ENCODE peak calls at places on chromosomes 3 and 15, in eight cellular contexts. N is heart left ventricle; Q is thoracic aorta; G is lower lobe of right lung; U is CD8-positive, alpha-beta memory T cell; D is thyroid gland; X is neural progenitor cell; R is fibroblast of lung. H is an unnamed sample.

GRCh38 chr15:89776274-89777072 is at the start of gene MESP2:
- DNase-seq in U (no peak), G (peak; percentile 89), R (peak; percentile 69), Q (peak; percentile 23), D (peak; percentile 88), X (peak; percentile 96), N (peak; percentile 91), H (peak; percentile 89)

GRCh38 chr3:42589382-42590109 is 1.1 kb upstream of the SS18L2 start:
- DNase-seq in X (peak; percentile 7), D (no peak), N (no peak), U (no peak), G (no peak), Q (no peak), R (no peak), H (no peak)

GRCh38 chr3:196108075-196108743 is 26.3 kb upstream of the TFRC start:
- DNase-seq in G (no peak), N (no peak), X (peak; percentile 20), R (no peak), Q (no peak), U (no peak), D (no peak), H (peak; percentile 14)

GRCh38 chr3:27095588-27096222 is 273.5 kb downstream of the NEK10 start:
- DNase-seq in G (no peak), U (no peak), D (no peak), Q (no peak), R (no peak), N (no peak), X (no peak), H (no peak)

GRCh38 chr3:145094355-145094941 is 1066.5 kb downstream of the PLOD2 start:
- DNase-seq in D (no peak), Q (no peak), G (no peak), U (no peak), X (peak; percentile 48), N (no peak), R (peak; percentile 72), H (peak; percentile 87)

GRCh38 chr15:51163843-51164242 is 69.1 kb upstream of the TNFAIP8L3 start:
- DNase-seq in Q (no peak), D (no peak), G (no peak), X (no peak), R (no peak), U (no peak), N (no peak), H (no peak)

GRCh38 chr3:156633335-156633734 is 41.1 kb upstream of the TIPARP start:
- DNase-seq in X (no peak), G (peak; percentile 70), R (peak; percentile 96), D (peak; percentile 80), Q (peak; percentile 15), N (peak; percentile 61), U (no peak), H (peak; percentile 86)

GRCh38 chr3:150736903-150737832 is 25.8 kb downstream of the SIAH2 start:
- DNase-seq in U (no peak), Q (no peak), R (no peak), X (no peak), D (no peak), N (no peak), G (no peak), H (peak; percentile 55)

GRCh38 chr3:80087769-80088168 is 320.0 kb upstream of the ROBO1 start:
- DNase-seq in R (peak; percentile 74), D (no peak), G (no peak), U (no peak), N (no peak), X (no peak), Q (no peak), H (peak; percentile 61)

GRCh38 chr3:150697646-150698045 is 6.1 kb downstream of the ERICH6 start:
- DNase-seq in D (no peak), R (peak; percentile 54), N (no peak), Q (no peak), U (no peak), X (no peak), G (no peak), H (no peak)

GRCh38 chr3:176796371-176796770 is 400.9 kb downstream of the TBL1XR1 start:
- DNase-seq in Q (no peak), G (no peak), U (no peak), N (no peak), D (no peak), X (no peak), R (peak; percentile 79), H (peak; percentile 21)

GRCh38 chr3:2765002-2765579 is 345.1 kb downstream of the IL5RA start:
- DNase-seq in R (no peak), D (no peak), X (peak; percentile 42), G (no peak), N (no peak), U (no peak), Q (no peak), H (peak; percentile 65)

GRCh38 chr3:60774617-60775016 is 476.6 kb downstream of the FHIT start:
- DNase-seq in Q (no peak), X (no peak), N (no peak), R (no peak), G (no peak), U (no peak), D (no peak), H (no peak)

GRCh38 chr15:80556694-80557367 is 138.3 kb upstream of the ABHD17C start:
- DNase-seq in D (peak; percentile 85), Q (no peak), R (peak; percentile 54), U (no peak), X (no peak), N (no peak), G (peak; percentile 64), H (peak; percentile 33)

GRCh38 chr15:71104636-71105035 is 10.6 kb upstream of the THSD4 start:
- DNase-seq in G (no peak), R (no peak), D (no peak), U (no peak), X (no peak), N (no peak), Q (no peak), H (no peak)

GRCh38 chr3:105429034-105429762 is 62.5 kb downstream of the ALCAM start:
- DNase-seq in Q (no peak), R (no peak), D (no peak), X (no peak), G (no peak), U (no peak), N (no peak), H (no peak)

DNA sequence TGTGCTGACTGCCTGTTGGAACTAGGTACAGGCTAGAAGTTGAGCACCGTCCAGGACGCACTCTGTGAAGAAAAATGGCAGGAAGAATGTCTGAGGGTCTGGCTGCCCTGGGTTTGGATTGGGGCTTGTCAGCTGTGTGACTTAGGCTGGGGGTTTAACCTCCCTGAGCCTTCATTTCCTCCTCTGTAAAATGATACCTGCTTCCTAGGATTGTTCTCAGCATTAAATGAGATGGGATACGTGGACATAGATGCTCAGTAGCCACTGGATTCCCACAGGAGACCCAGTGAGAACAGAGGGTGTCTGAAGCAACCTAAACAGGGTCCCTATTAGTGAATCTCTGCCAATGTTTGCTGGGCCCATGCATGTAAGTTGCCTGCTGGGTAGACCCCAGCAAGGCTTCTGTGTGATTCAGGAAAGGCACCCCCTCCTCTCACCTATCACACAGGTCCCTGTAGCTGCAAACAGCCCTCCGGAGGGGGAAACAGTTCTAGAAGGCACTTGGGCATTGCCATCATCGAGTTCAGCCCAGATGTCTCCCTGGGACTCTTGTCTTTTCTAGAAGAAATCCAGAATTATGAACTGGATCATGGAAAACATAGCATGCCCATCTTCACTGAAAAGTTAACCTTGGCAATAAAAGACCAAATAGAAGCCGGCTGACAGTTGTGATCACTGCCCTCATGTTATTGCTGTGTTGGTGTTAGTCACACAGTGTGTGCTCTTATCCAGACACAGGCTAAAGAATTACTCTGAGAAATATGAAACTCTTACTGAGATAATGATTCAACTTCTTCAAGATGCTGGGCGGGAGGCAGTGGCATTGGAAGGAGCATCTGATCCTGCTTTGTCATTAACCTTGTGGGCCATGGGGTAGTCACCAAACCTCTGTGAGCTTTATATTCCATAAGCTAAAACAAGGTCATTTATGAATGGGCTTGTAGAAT is 64.5 kb downstream of the SMAD6 start:
- DNase-seq in U (no peak), R (peak; percentile 78), N (no peak), X (no peak), Q (no peak), D (no peak), G (no peak), H (no peak)
- H3K27ac ChIP-seq in U (no peak overlapping the region), R (no peak overlapping the region), N (peak overlapping the region; percentile 62), X (no peak overlapping the region), Q (peak overlapping the region; percentile 59), D (peak overlapping the region; percentile 89), G (peak overlapping the region; percentile 87), H (peak overlapping the region; percentile 87)

DNA sequence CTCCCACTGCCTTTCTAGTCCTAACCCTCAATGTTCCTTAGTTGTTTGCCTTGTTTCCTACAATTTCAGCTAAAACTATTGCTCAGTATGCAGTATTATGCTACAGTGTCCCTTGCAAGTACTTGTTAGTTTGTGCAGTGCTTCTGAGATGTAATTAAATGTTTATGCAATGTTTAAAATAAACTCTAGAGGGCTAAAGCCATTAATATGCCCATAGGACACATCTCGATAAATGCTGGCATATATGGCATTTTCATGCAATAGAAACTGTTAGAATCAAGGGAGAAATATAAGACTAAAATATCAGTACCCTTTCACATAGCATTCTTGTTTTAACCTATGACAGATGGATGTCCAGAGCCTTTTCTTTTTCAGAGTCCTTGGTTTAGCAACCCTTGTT is 59.8 kb upstream of the ACKR4 start:
- DNase-seq in Q (no peak), U (no peak), X (no peak), G (no peak), D (no peak), R (no peak), N (no peak), H (no peak)
- H3K36me3 ChIP-seq in Q (peaks cover 13% of the 10 kb centered on the region), U (no peaks in the 10 kb centered on the region), X (no peaks in the 10 kb centered on the region), G (peaks cover 78% of the 10 kb centered on the region), D (peaks cover 3% of the 10 kb centered on the region), R (peaks cover 4% of the 10 kb centered on the region), N (no peaks in the 10 kb centered on the region), H (peaks cover 45% of the 10 kb centered on the region)

DNA sequence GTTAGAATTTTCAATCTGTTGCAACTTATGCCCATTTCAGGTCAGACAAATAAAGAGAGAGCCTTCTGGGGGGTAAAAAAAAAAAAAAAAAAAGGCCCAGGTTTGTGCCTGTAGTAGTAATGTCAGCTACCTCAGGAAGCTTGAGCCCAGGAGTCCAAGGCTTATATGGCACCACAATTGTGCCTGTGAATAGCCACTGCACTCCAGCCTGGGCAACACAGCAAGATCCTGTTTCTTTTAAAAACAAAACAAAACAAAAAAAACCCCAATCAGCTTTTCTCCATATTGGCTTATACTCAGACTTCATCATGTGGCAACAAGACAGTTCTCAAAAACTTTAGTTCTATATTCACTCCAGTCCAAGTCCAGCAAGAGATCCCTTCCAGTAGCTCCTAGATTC is 8.4 kb upstream of the LRRFIP2 start:
- DNase-seq in U (no peak), D (no peak), X (no peak), Q (no peak), N (no peak), R (no peak), G (no peak), H (no peak)
- H3K27ac ChIP-seq in U (no peak overlapping the region), D (peak overlapping the region; percentile 71), X (no peak overlapping the region), Q (peak overlapping the region; percentile 83), N (peak overlapping the region; percentile 3), R (peak overlapping the region; percentile 79), G (peak overlapping the region; percentile 47), H (no peak overlapping the region)

DNA sequence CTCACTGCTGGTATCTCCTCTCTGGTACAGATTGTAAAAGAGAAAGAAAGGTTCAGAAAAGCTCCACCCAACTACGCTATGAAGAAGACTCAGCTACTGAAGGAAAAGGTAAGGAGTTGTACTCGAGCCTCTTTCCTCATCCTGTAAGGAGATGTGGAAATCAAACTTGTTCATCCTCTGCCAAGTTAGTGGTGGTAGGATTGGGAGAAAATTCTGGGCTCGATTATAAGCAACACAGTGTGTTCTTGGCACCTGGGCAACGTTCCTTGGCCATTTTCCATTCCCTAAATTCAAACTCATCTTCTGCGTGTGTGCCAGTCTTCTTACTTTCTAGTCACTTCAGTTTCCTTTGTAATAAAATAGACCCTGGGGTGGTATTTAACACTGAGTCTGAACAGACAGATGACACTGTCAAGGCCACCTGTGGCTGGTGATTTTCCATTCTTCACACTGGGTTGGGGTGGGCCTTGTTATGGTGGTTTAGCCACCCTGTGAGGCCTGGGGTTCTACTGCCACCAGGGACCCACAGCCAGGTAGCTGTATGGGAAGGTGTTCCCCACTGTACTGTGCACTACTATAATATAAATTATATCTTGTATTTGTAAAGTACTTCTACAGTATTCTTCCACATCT is 17.1 kb upstream of the ITPKA start:
- DNase-seq in R (no peak), D (no peak), N (no peak), U (no peak), Q (no peak), G (no peak), X (no peak), H (peak; percentile 77)
- H3K36me3 ChIP-seq in R (peaks cover 21% of the 10 kb centered on the region), D (peaks cover 94% of the 10 kb centered on the region), N (peaks cover 8% of the 10 kb centered on the region), U (peaks cover 55% of the 10 kb centered on the region), Q (peaks cover 75% of the 10 kb centered on the region), G (peaks cover 100% of the 10 kb centered on the region), X (peaks cover 17% of the 10 kb centered on the region), H (peaks cover 79% of the 10 kb centered on the region)